ENCODE peak calls at places on chromosomes 3 and 15, in eight cellular contexts. One of them, this sample, is unnamed.

GRCh38 chr3:37114251-37115145 is 59.9 kb downstream of the LRRFIP2 start:
- DNase-seq in stimulated activated CD8-positive, alpha-beta memory T cell treated with anti-CD3 and anti-CD28 coated beads, Interleukin-4, amount 100 ng/mL, for 1 hour: no peak
- DNase-seq in A172: peak
- DNase-seq in breast epithelium: no peak
- DNase-seq in activated T-helper 1 cell treated with Interleukin-2 at 50 U/mL for 16 hours: no peak
- DNase-seq in lower lobe of right lung: no peak
- DNase-seq in ACHN: no peak
- DNase-seq in iPS-NIHi11: no peak
- DNase-seq in this sample: no peak

GRCh38 chr15:40103124-40103858 is 5.4 kb downstream of the BMF start:
- DNase-seq in stimulated activated CD8-positive, alpha-beta memory T cell treated with anti-CD3 and anti-CD28 coated beads, Interleukin-4, amount 100 ng/mL, for 1 hour: no peak
- DNase-seq in A172: peak
- DNase-seq in breast epithelium: peak
- DNase-seq in activated T-helper 1 cell treated with Interleukin-2 at 50 U/mL for 16 hours: no peak
- DNase-seq in lower lobe of right lung: peak
- DNase-seq in ACHN: peak
- DNase-seq in iPS-NIHi11: peak
- DNase-seq in this sample: no peak

GRCh38 chr3:14154242-14154641 is 24.2 kb downstream of the XPC start:
- DNase-seq in stimulated activated CD8-positive, alpha-beta memory T cell treated with anti-CD3 and anti-CD28 coated beads, Interleukin-4, amount 100 ng/mL, for 1 hour: no peak
- DNase-seq in A172: no peak
- DNase-seq in breast epithelium: no peak
- DNase-seq in activated T-helper 1 cell treated with Interleukin-2 at 50 U/mL for 16 hours: no peak
- DNase-seq in lower lobe of right lung: no peak
- DNase-seq in ACHN: no peak
- DNase-seq in iPS-NIHi11: no peak
- DNase-seq in this sample: no peak

GRCh38 chr3:175914785-175915184 is 1055.7 kb downstream of the NAALADL2 start:
- DNase-seq in stimulated activated CD8-positive, alpha-beta memory T cell treated with anti-CD3 and anti-CD28 coated beads, Interleukin-4, amount 100 ng/mL, for 1 hour: no peak
- DNase-seq in A172: no peak
- DNase-seq in breast epithelium: no peak
- DNase-seq in activated T-helper 1 cell treated with Interleukin-2 at 50 U/mL for 16 hours: no peak
- DNase-seq in lower lobe of right lung: no peak
- DNase-seq in ACHN: no peak
- DNase-seq in iPS-NIHi11: no peak
- DNase-seq in this sample: peak

GRCh38 chr3:145798005-145798404 is 363.0 kb downstream of the PLOD2 start:
- DNase-seq in stimulated activated CD8-positive, alpha-beta memory T cell treated with anti-CD3 and anti-CD28 coated beads, Interleukin-4, amount 100 ng/mL, for 1 hour: no peak
- DNase-seq in A172: no peak
- DNase-seq in breast epithelium: no peak
- DNase-seq in activated T-helper 1 cell treated with Interleukin-2 at 50 U/mL for 16 hours: no peak
- DNase-seq in lower lobe of right lung: no peak
- DNase-seq in ACHN: no peak
- DNase-seq in iPS-NIHi11: no peak
- DNase-seq in this sample: no peak

GRCh38 chr3:109685084-109686079 is 348.0 kb upstream of the DPPA4 start:
- DNase-seq in stimulated activated CD8-positive, alpha-beta memory T cell treated with anti-CD3 and anti-CD28 coated beads, Interleukin-4, amount 100 ng/mL, for 1 hour: no peak
- DNase-seq in A172: peak
- DNase-seq in breast epithelium: no peak
- DNase-seq in activated T-helper 1 cell treated with Interleukin-2 at 50 U/mL for 16 hours: no peak
- DNase-seq in lower lobe of right lung: no peak
- DNase-seq in ACHN: peak
- DNase-seq in iPS-NIHi11: peak
- DNase-seq in this sample: peak

GRCh38 chr15:70672081-70672480 is 91.3 kb downstream of the UACA start:
- DNase-seq in stimulated activated CD8-positive, alpha-beta memory T cell treated with anti-CD3 and anti-CD28 coated beads, Interleukin-4, amount 100 ng/mL, for 1 hour: no peak
- DNase-seq in A172: no peak
- DNase-seq in breast epithelium: no peak
- DNase-seq in activated T-helper 1 cell treated with Interleukin-2 at 50 U/mL for 16 hours: no peak
- DNase-seq in lower lobe of right lung: no peak
- DNase-seq in ACHN: no peak
- DNase-seq in iPS-NIHi11: no peak
- DNase-seq in this sample: no peak

GRCh38 chr15:30859091-30859874 is 44.4 kb upstream of the FAN1 start:
- DNase-seq in stimulated activated CD8-positive, alpha-beta memory T cell treated with anti-CD3 and anti-CD28 coated beads, Interleukin-4, amount 100 ng/mL, for 1 hour: no peak
- DNase-seq in A172: peak
- DNase-seq in breast epithelium: no peak
- DNase-seq in activated T-helper 1 cell treated with Interleukin-2 at 50 U/mL for 16 hours: no peak
- DNase-seq in lower lobe of right lung: no peak
- DNase-seq in ACHN: peak
- DNase-seq in iPS-NIHi11: peak
- DNase-seq in this sample: peak

GRCh38 chr3:187667526-187667925 is 2.7 kb downstream of the SST start:
- DNase-seq in stimulated activated CD8-positive, alpha-beta memory T cell treated with anti-CD3 and anti-CD28 coated beads, Interleukin-4, amount 100 ng/mL, for 1 hour: no peak
- DNase-seq in A172: no peak
- DNase-seq in breast epithelium: no peak
- DNase-seq in activated T-helper 1 cell treated with Interleukin-2 at 50 U/mL for 16 hours: no peak
- DNase-seq in lower lobe of right lung: no peak
- DNase-seq in ACHN: no peak
- DNase-seq in iPS-NIHi11: no peak
- DNase-seq in this sample: no peak

GRCh38 chr3:122774564-122774963 is 19.1 kb downstream of the HSPBAP1 start:
- DNase-seq in stimulated activated CD8-positive, alpha-beta memory T cell treated with anti-CD3 and anti-CD28 coated beads, Interleukin-4, amount 100 ng/mL, for 1 hour: no peak
- DNase-seq in A172: peak
- DNase-seq in breast epithelium: no peak
- DNase-seq in activated T-helper 1 cell treated with Interleukin-2 at 50 U/mL for 16 hours: no peak
- DNase-seq in lower lobe of right lung: no peak
- DNase-seq in ACHN: peak
- DNase-seq in iPS-NIHi11: no peak
- DNase-seq in this sample: no peak

GRCh38 chr15:31141792-31142191 is 40.3 kb upstream of the TRPM1 start:
- DNase-seq in stimulated activated CD8-positive, alpha-beta memory T cell treated with anti-CD3 and anti-CD28 coated beads, Interleukin-4, amount 100 ng/mL, for 1 hour: no peak
- DNase-seq in A172: no peak
- DNase-seq in breast epithelium: no peak
- DNase-seq in activated T-helper 1 cell treated with Interleukin-2 at 50 U/mL for 16 hours: no peak
- DNase-seq in lower lobe of right lung: no peak
- DNase-seq in ACHN: no peak
- DNase-seq in iPS-NIHi11: no peak
- DNase-seq in this sample: no peak

GRCh38 chr3:128665362-128666021 is 14.9 kb upstream of the RPN1 start:
- DNase-seq in stimulated activated CD8-positive, alpha-beta memory T cell treated with anti-CD3 and anti-CD28 coated beads, Interleukin-4, amount 100 ng/mL, for 1 hour: no peak
- DNase-seq in A172: no peak
- DNase-seq in breast epithelium: no peak
- DNase-seq in activated T-helper 1 cell treated with Interleukin-2 at 50 U/mL for 16 hours: no peak
- DNase-seq in lower lobe of right lung: no peak
- DNase-seq in ACHN: no peak
- DNase-seq in iPS-NIHi11: no peak
- DNase-seq in this sample: no peak

GRCh38 chr3:151974067-151974466 is 100.6 kb downstream of the SUCNR1 start:
- DNase-seq in stimulated activated CD8-positive, alpha-beta memory T cell treated with anti-CD3 and anti-CD28 coated beads, Interleukin-4, amount 100 ng/mL, for 1 hour: no peak
- DNase-seq in A172: peak
- DNase-seq in breast epithelium: no peak
- DNase-seq in activated T-helper 1 cell treated with Interleukin-2 at 50 U/mL for 16 hours: no peak
- DNase-seq in lower lobe of right lung: no peak
- DNase-seq in ACHN: no peak
- DNase-seq in iPS-NIHi11: no peak
- DNase-seq in this sample: peak

GRCh38 chr3:72606005-72606800 is 242.0 kb downstream of the SHQ1 start:
- DNase-seq in stimulated activated CD8-positive, alpha-beta memory T cell treated with anti-CD3 and anti-CD28 coated beads, Interleukin-4, amount 100 ng/mL, for 1 hour: no peak
- DNase-seq in A172: no peak
- DNase-seq in breast epithelium: no peak
- DNase-seq in activated T-helper 1 cell treated with Interleukin-2 at 50 U/mL for 16 hours: no peak
- DNase-seq in lower lobe of right lung: no peak
- DNase-seq in ACHN: no peak
- DNase-seq in iPS-NIHi11: no peak
- DNase-seq in this sample: no peak